ENCODE peak calls at places on chromosomes 16 and 17, in ten cellular contexts. D, W, E, P, Z, C, F, J, H and X are unnamed samples.

GRCh38 chr16:361872-362701 is 8.3 kb downstream of the MRPL28 start:
- DNase-seq in D (peak; percentile 84), J (peak; percentile 90), P (peak; percentile 81), F (peak; percentile 74), Z (peak; percentile 61), H (no peak), W (peak; percentile 46), C (peak; percentile 86), E (peak; percentile 79), X (no peak)

GRCh38 chr17:51873302-51873701 is 285.2 kb downstream of the CA10 start:
- DNase-seq in C (no peak), Z (no peak), J (no peak), F (no peak), D (no peak), P (no peak), E (no peak), W (no peak), H (no peak), X (no peak)

GRCh38 chr16:13936596-13937081 is 16.7 kb downstream of the ERCC4 start:
- DNase-seq in W (no peak), J (no peak), D (peak; percentile 50), F (no peak), C (peak; percentile 84), P (peak; percentile 75), E (peak; percentile 40), H (no peak), Z (peak; percentile 77), X (no peak)

GRCh38 chr17:60354223-60354622 is 37.7 kb downstream of the USP32 start:
- DNase-seq in H (no peak), F (no peak), J (no peak), D (peak; percentile 75), E (no peak), W (peak; percentile 49), P (no peak), C (no peak), Z (peak; percentile 76), X (no peak)

GRCh38 chr16:80570106-80570478 is 29.3 kb downstream of the DYNLRB2 start:
- DNase-seq in F (no peak), P (peak; percentile 75), E (no peak), C (no peak), W (no peak), Z (no peak), H (no peak), D (no peak), J (no peak), X (no peak)

GRCh38 chr16:3071655-3072054 is 6.2 kb downstream of the IL32 start:
- DNase-seq in C (no peak), H (no peak), F (no peak), J (no peak), D (no peak), E (no peak), W (no peak), P (peak; percentile 20), Z (no peak), X (no peak)

GRCh38 chr17:72470338-72471133 is 349.7 kb downstream of the SOX9 start:
- DNase-seq in P (no peak), Z (no peak), E (no peak), J (no peak), D (no peak), W (no peak), C (no peak), F (no peak), H (no peak), X (no peak)

GRCh38 chr17:37848690-37849616 is 75.3 kb upstream of the TBC1D3K start:
- DNase-seq in J (no peak), W (peak; percentile 21), E (no peak), D (peak; percentile 81), C (no peak), H (no peak), P (no peak), Z (peak; percentile 95), F (no peak), X (peak; percentile 99)

GRCh38 chr17:21199311-21199710 is 14.7 kb downstream of the TMEM11 start:
- DNase-seq in W (no peak), D (peak; percentile 94), J (no peak), F (no peak), P (no peak), Z (peak; percentile 19), C (no peak), H (no peak), E (no peak), X (no peak)